ENCODE peak calls at places on chromosomes 11 and 22, in nine cellular contexts. B is choroid plexus epithelial cell; M is A549; L is fibroblast of lung; E is cardiac muscle cell; R is fibroblast of the aortic adventitia; V is CD8-positive, alpha-beta T cell; U is HCT116; S is upper lobe of right lung. P is an unnamed sample.

GRCh38 chr11:86769219-86769618 is 31.1 kb upstream of the PRSS23 start:
- DNase-seq in B (no peak), M (no peak), L (no peak), E (no peak), R (no peak), V (no peak), U (no peak), S (no peak), P (no peak)

GRCh38 chr11:34492806-34493414 is 20.7 kb downstream of the ELF5 start:
- DNase-seq in B (peak), M (peak), L (peak), E (peak), R (peak), V (no peak), U (peak), S (no peak), P (no peak)

GRCh38 chr22:30636226-30637077 is 871 bp downstream of the SLC35E4 start:
- DNase-seq in B (no peak), M (no peak), L (no peak), E (no peak), R (peak), V (peak), U (no peak), S (no peak), P (no peak)

GRCh38 chr11:131305005-131305404 is 65.4 kb upstream of the NTM start:
- DNase-seq in B (no peak), M (no peak), L (no peak), E (no peak), R (peak), V (no peak), U (no peak), S (no peak), P (no peak)

GRCh38 chr11:43797866-43798265 is 82.8 kb upstream of the ALKBH3 start:
- DNase-seq in B (no peak), M (no peak), L (no peak), E (no peak), R (no peak), V (no peak), U (no peak), S (no peak), P (no peak)

GRCh38 chr22:37806409-37807338 is 1.1 kb upstream of the GCAT start:
- DNase-seq in B (peak), M (no peak), L (peak), E (peak), R (peak), V (no peak), U (no peak), S (no peak), P (no peak)

GRCh38 chr22:46589871-46590271 is 30.3 kb upstream of the GRAMD4 start:
- DNase-seq in B (no peak), M (no peak), L (no peak), E (peak), R (no peak), V (no peak), U (no peak), S (peak), P (no peak)

GRCh38 chr22:48840112-48840949 is 987.3 kb downstream of the BRD1 start:
- DNase-seq in B (no peak), M (no peak), L (no peak), E (no peak), R (no peak), V (no peak), U (no peak), S (peak), P (no peak)

GRCh38 chr11:113283881-113284280 is 30.5 kb upstream of the TTC12 start:
- DNase-seq in B (no peak), M (no peak), L (no peak), E (no peak), R (no peak), V (no peak), U (no peak), S (no peak), P (no peak)

GRCh38 chr11:36447947-36448346 is 62.1 kb downstream of the TRAF6 start:
- DNase-seq in B (no peak), M (no peak), L (no peak), E (no peak), R (no peak), V (no peak), U (no peak), S (no peak), P (no peak)

GRCh38 chr22:19874307-19875060 is 19.8 kb upstream of the GNB1L start:
- DNase-seq in B (no peak), M (no peak), L (no peak), E (peak), R (peak), V (peak), U (no peak), S (peak), P (no peak)

GRCh38 chr11:45806937-45807791 is 2.2 kb downstream of the SLC35C1 start:
- DNase-seq in B (no peak), M (no peak), L (no peak), E (no peak), R (no peak), V (no peak), U (no peak), S (no peak), P (no peak)
- H3K4me3 ChIP-seq in B (peak), M (no peak), L (peak), E (no peak), R (peak), V (no peak), U (no peak), S (peak), P (peak)

GRCh38 chr11:102534261-102534872 is 3.8 kb upstream of the MMP7 start:
- DNase-seq in B (peak), M (no peak), L (no peak), E (no peak), R (no peak), V (no peak), U (no peak), S (no peak), P (no peak)
- TF ChIP-seq CTCF in B (peak), M (no peak), L (no peak), E (peak), R (no peak), V (no peak), U (peak), S (no peak), P (peak)

GRCh38 chr11:126127898-126128297 is 65.2 kb upstream of the CDON start:
- DNase-seq in B (no peak), M (no peak), L (no peak), E (no peak), R (peak), V (no peak), U (no peak), S (no peak), P (no peak)
- H3K4me3 ChIP-seq in B (no peak), M (no peak), L (no peak), E (no peak), R (no peak), V (no peak), U (no peak), S (no peak), P (no peak)

DNA sequence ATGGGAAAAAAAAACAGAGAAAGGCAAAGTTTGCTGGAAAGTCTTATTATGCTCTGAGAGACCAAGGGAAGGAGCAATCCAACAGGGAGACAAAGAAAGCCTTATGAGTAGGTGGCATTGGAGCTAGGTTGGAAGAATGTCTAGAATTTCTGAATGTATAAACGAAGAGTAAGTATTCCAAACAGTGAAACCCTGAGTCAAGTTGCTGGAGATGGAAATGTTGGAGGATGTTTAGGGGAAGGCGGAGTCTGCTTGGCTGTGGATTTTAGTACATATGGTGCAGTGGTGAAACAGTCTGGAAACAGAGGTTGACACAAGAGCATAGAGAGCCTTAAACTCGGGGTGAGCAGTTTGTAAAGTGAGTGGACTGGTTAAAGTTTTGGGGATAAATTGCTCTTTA is 314.8 kb upstream of the CADM1 start:
- DNase-seq in B (no peak), M (no peak), L (no peak), E (no peak), R (no peak), V (no peak), U (no peak), S (no peak), P (no peak)
- TF ChIP-seq CTCF in B (no peak), M (no peak), L (no peak), E (no peak), R (no peak), V (no peak), U (no peak), S (no peak), P (no peak)

GRCh38 chr11:76669901-76670474 is 559 bp downstream of the LRRC32 start:
- DNase-seq in B (peak), M (no peak), L (peak), E (peak), R (peak), V (no peak), U (no peak), S (peak), P (no peak)
- H3K4me3 ChIP-seq in B (peak), M (peak), L (peak), E (peak), R (peak), V (peak), U (peak), S (peak), P (peak)

DNA sequence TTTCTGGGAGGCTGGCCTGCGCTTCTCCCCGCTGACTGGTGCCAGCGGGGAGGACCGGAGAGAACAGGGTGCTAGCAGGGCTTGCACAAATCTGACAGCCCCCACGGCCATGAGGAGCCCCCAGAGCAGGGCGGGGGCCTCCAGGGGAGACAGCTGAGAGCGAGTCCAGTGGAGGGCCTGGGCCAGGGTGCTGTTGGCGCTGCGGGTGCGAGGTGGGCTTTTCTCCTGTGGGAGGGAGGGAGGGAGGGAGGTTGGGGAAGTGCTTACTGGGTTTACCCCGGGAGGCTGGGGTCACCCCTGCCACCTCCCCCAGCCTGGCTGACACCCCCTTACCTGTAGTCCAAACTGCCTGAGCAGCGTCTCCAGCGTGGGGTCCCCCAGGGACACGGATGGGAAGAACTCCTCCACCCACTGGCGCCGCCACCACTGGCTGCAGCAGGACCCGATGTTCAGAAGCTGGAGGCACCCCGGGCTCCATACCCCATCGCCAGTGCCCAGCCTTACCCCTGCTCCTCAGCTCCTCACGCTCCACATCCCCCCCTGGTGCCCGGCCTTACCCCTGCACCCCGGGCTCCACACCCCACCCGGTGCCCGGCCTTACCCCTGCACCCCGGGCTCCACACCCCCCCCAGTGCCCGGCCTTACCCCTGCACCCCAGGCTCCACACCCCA is 3.9 kb downstream of the LMF2 start:
- DNase-seq in B (no peak), M (no peak), L (no peak), E (no peak), R (no peak), V (no peak), U (no peak), S (no peak), P (no peak)
- TF ChIP-seq CTCF in B (no peak), M (no peak), L (no peak), E (no peak), R (no peak), V (no peak), U (peak), S (no peak), P (peak)

DNA sequence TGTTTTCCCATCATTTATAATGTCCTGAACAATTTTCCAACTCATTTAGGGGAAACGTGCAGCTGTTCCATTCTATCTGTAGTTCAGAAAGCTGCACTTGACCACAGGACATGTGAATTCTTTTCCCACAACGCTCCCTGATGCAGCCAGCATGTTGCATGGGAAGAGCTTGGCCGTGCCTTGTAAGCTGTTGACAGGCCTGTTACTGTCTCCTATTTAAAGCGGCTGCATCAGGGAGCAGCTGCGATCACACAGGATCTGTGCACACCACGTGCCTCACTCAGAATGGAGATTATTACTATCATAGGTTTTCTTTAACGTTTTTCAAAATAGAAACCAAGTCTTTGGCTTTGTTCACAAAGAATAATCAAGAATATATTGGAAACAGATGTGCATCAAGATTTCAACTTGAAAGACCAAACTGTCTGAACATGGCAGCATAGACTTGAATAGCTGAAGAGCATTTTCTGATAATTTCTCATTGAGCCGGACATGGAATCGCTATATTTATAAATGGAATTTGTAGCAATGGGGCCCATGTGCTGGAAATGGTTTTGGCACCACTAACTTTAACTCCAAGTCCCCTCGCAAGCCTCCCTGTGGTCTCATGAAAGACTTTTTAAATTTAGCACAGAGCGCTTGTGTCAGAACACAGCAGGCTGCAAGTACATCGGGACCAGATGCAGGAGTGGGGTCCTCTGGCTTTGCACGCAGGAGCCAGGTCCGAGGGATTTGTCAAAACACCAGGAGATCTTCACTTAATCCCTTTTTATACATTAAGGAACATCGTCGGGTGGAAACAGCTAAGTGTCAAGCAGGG is 40.8 kb upstream of the MYO18B start:
- DNase-seq in B (peak), M (no peak), L (peak), E (peak), R (peak), V (no peak), U (no peak), S (no peak), P (no peak)
- H3K4me3 ChIP-seq in B (no peak), M (no peak), L (no peak), E (no peak), R (no peak), V (no peak), U (no peak), S (no peak), P (no peak)